ENCODE peak calls at places on chromosomes 7 and 10, in nine cellular contexts. One of them, this sample, is unnamed.

GRCh38 chr10:58780481-58780880 is 267.8 kb downstream of the BICC1 start:
- DNase-seq in GM23338: no peak
- DNase-seq in T-helper 1 cell: no peak
- DNase-seq in stimulated activated CD4-positive, alpha-beta T cell treated with anti-CD3 and anti-CD28 coated beads, Interleukin-1b, Interleukin-23, amount 100 ng/mL, for 4 hours: no peak
- DNase-seq in epithelial cell of esophagus: no peak
- DNase-seq in NCI-H1105 treated with DMSO at 0.1 percent for 48 hours: no peak
- DNase-seq in activated naive CD4-positive, alpha-beta T cell: no peak
- DNase-seq in cardiac fibroblast: no peak
- DNase-seq in iPS-NIHi11: no peak
- DNase-seq in this sample: no peak

GRCh38 chr7:151645311-151645710 is 125.6 kb upstream of the RHEB start:
- DNase-seq in GM23338: no peak
- DNase-seq in T-helper 1 cell: no peak
- DNase-seq in stimulated activated CD4-positive, alpha-beta T cell treated with anti-CD3 and anti-CD28 coated beads, Interleukin-1b, Interleukin-23, amount 100 ng/mL, for 4 hours: no peak
- DNase-seq in epithelial cell of esophagus: peak
- DNase-seq in NCI-H1105 treated with DMSO at 0.1 percent for 48 hours: no peak
- DNase-seq in activated naive CD4-positive, alpha-beta T cell: no peak
- DNase-seq in cardiac fibroblast: no peak
- DNase-seq in iPS-NIHi11: no peak
- DNase-seq in this sample: no peak

GRCh38 chr10:844552-844951 is 87.0 kb downstream of the LARP4B start:
- DNase-seq in GM23338: no peak
- DNase-seq in T-helper 1 cell: no peak
- DNase-seq in stimulated activated CD4-positive, alpha-beta T cell treated with anti-CD3 and anti-CD28 coated beads, Interleukin-1b, Interleukin-23, amount 100 ng/mL, for 4 hours: no peak
- DNase-seq in epithelial cell of esophagus: peak
- DNase-seq in NCI-H1105 treated with DMSO at 0.1 percent for 48 hours: no peak
- DNase-seq in activated naive CD4-positive, alpha-beta T cell: no peak
- DNase-seq in cardiac fibroblast: peak
- DNase-seq in iPS-NIHi11: no peak
- DNase-seq in this sample: no peak

GRCh38 chr7:116393654-116394053 is 105.9 kb upstream of the CAV2 start:
- DNase-seq in GM23338: no peak
- DNase-seq in T-helper 1 cell: no peak
- DNase-seq in stimulated activated CD4-positive, alpha-beta T cell treated with anti-CD3 and anti-CD28 coated beads, Interleukin-1b, Interleukin-23, amount 100 ng/mL, for 4 hours: no peak
- DNase-seq in epithelial cell of esophagus: peak
- DNase-seq in NCI-H1105 treated with DMSO at 0.1 percent for 48 hours: no peak
- DNase-seq in activated naive CD4-positive, alpha-beta T cell: no peak
- DNase-seq in cardiac fibroblast: peak
- DNase-seq in iPS-NIHi11: no peak
- DNase-seq in this sample: no peak

GRCh38 chr10:75788394-75789205 is 357.2 kb downstream of the LRMDA start:
- DNase-seq in GM23338: no peak
- DNase-seq in T-helper 1 cell: no peak
- DNase-seq in stimulated activated CD4-positive, alpha-beta T cell treated with anti-CD3 and anti-CD28 coated beads, Interleukin-1b, Interleukin-23, amount 100 ng/mL, for 4 hours: no peak
- DNase-seq in epithelial cell of esophagus: peak
- DNase-seq in NCI-H1105 treated with DMSO at 0.1 percent for 48 hours: no peak
- DNase-seq in activated naive CD4-positive, alpha-beta T cell: no peak
- DNase-seq in cardiac fibroblast: peak
- DNase-seq in iPS-NIHi11: no peak
- DNase-seq in this sample: peak

GRCh38 chr7:5300366-5300765 is 17.6 kb downstream of the SLC29A4 start:
- DNase-seq in GM23338: no peak
- DNase-seq in T-helper 1 cell: no peak
- DNase-seq in stimulated activated CD4-positive, alpha-beta T cell treated with anti-CD3 and anti-CD28 coated beads, Interleukin-1b, Interleukin-23, amount 100 ng/mL, for 4 hours: no peak
- DNase-seq in epithelial cell of esophagus: no peak
- DNase-seq in NCI-H1105 treated with DMSO at 0.1 percent for 48 hours: no peak
- DNase-seq in activated naive CD4-positive, alpha-beta T cell: no peak
- DNase-seq in cardiac fibroblast: no peak
- DNase-seq in iPS-NIHi11: no peak
- DNase-seq in this sample: no peak

GRCh38 chr10:21034241-21034640 is 137.1 kb upstream of the NEBL start:
- DNase-seq in GM23338: no peak
- DNase-seq in T-helper 1 cell: no peak
- DNase-seq in stimulated activated CD4-positive, alpha-beta T cell treated with anti-CD3 and anti-CD28 coated beads, Interleukin-1b, Interleukin-23, amount 100 ng/mL, for 4 hours: no peak
- DNase-seq in epithelial cell of esophagus: no peak
- DNase-seq in NCI-H1105 treated with DMSO at 0.1 percent for 48 hours: no peak
- DNase-seq in activated naive CD4-positive, alpha-beta T cell: no peak
- DNase-seq in cardiac fibroblast: no peak
- DNase-seq in iPS-NIHi11: no peak
- DNase-seq in this sample: no peak

GRCh38 chr10:103792547-103792946 is 62.8 kb downstream of the SH3PXD2A start:
- DNase-seq in GM23338: no peak
- DNase-seq in T-helper 1 cell: no peak
- DNase-seq in stimulated activated CD4-positive, alpha-beta T cell treated with anti-CD3 and anti-CD28 coated beads, Interleukin-1b, Interleukin-23, amount 100 ng/mL, for 4 hours: no peak
- DNase-seq in epithelial cell of esophagus: peak
- DNase-seq in NCI-H1105 treated with DMSO at 0.1 percent for 48 hours: no peak
- DNase-seq in activated naive CD4-positive, alpha-beta T cell: no peak
- DNase-seq in cardiac fibroblast: peak
- DNase-seq in iPS-NIHi11: no peak
- DNase-seq in this sample: no peak

GRCh38 chr7:7176421-7177043 is 5.8 kb upstream of the C1GALT1 start:
- DNase-seq in GM23338: peak
- DNase-seq in T-helper 1 cell: no peak
- DNase-seq in stimulated activated CD4-positive, alpha-beta T cell treated with anti-CD3 and anti-CD28 coated beads, Interleukin-1b, Interleukin-23, amount 100 ng/mL, for 4 hours: no peak
- DNase-seq in epithelial cell of esophagus: peak
- DNase-seq in NCI-H1105 treated with DMSO at 0.1 percent for 48 hours: no peak
- DNase-seq in activated naive CD4-positive, alpha-beta T cell: no peak
- DNase-seq in cardiac fibroblast: peak
- DNase-seq in iPS-NIHi11: no peak
- DNase-seq in this sample: peak